ENCODE peak calls at places on chromosome 15, in four cellular contexts. V is breast epithelium, U is sigmoid colon, H is stomach. Q is an unnamed sample.

GRCh38 chr15:88484781-88485246 is 17.3 kb downstream of the MRPS11 start:
- DNase-seq in V (no peak), U (no peak), H (no peak), Q (no peak)

GRCh38 chr15:46304320-46304719 is 669.5 kb downstream of the SQOR start:
- DNase-seq in V (no peak), U (no peak), H (no peak), Q (no peak)

GRCh38 chr15:97692317-97693015 is 268.0 kb upstream of the ARRDC4 start:
- DNase-seq in V (no peak), U (no peak), H (no peak), Q (no peak)

GRCh38 chr15:63107895-63108546 is 13.6 kb upstream of the LACTB start:
- DNase-seq in V (no peak), U (no peak), H (no peak), Q (no peak)

GRCh38 chr15:63973212-63974009 is 72.9 kb downstream of the DAPK2 start:
- DNase-seq in V (no peak), U (no peak), H (no peak), Q (no peak)

GRCh38 chr15:62895905-62896316 is 146.6 kb upstream of the TPM1 start:
- DNase-seq in V (no peak), U (no peak), H (no peak), Q (no peak)

GRCh38 chr15:101088311-101088710 is 163.5 kb downstream of the CHSY1 start:
- DNase-seq in V (no peak), U (no peak), H (no peak), Q (no peak)

GRCh38 chr15:101104186-101104585 is 147.7 kb downstream of the CHSY1 start:
- DNase-seq in V (no peak), U (no peak), H (no peak), Q (no peak)

GRCh38 chr15:41940441-41940857 is 31.9 kb downstream of the EHD4 start:
- DNase-seq in V (no peak), U (no peak), H (no peak), Q (no peak)

GRCh38 chr15:70806992-70807712 is 43.8 kb upstream of the UACA start:
- DNase-seq in V (no peak), U (peak), H (peak), Q (no peak)

GRCh38 chr15:64070965-64071851 is 22.4 kb downstream of the CIAO2A start:
- DNase-seq in V (no peak), U (peak), H (peak), Q (no peak)

GRCh38 chr15:98799991-98800390 is 151.7 kb downstream of the IGF1R start:
- DNase-seq in V (no peak), U (no peak), H (no peak), Q (no peak)

GRCh38 chr15:88083828-88084760 is 172.4 kb downstream of the NTRK3 start:
- DNase-seq in V (no peak), U (no peak), H (no peak), Q (no peak)

GRCh38 chr15:41483115-41483514 is 10.6 kb upstream of the ITPKA start:
- DNase-seq in V (no peak), U (no peak), H (no peak), Q (no peak)

GRCh38 chr15:32704343-32705076 is 13.3 kb upstream of the GREM1 start:
- DNase-seq in V (no peak), U (no peak), H (no peak), Q (no peak)

GRCh38 chr15:83106994-83107840 is at the start of gene TM6SF1:
- DNase-seq in V (no peak), U (no peak), H (no peak), Q (no peak)

GRCh38 chr15:36970522-36970921 is 129.8 kb downstream of the MEIS2 start:
- DNase-seq in V (no peak), U (no peak), H (no peak), Q (no peak)

GRCh38 chr15:96243701-96244100 is 86.8 kb upstream of the NR2F2 start:
- DNase-seq in V (no peak), U (no peak), H (no peak), Q (no peak)

GRCh38 chr15:29968099-29968892 is 114.5 kb upstream of the GOLGA8J start:
- DNase-seq in V (no peak), U (no peak), H (no peak), Q (no peak)

GRCh38 chr15:86064326-86064725 is 15.3 kb upstream of the AGBL1 start:
- DNase-seq in V (no peak), U (no peak), H (no peak), Q (peak)

GRCh38 chr15:86060614-86061125 is 19.0 kb upstream of the AGBL1 start:
- DNase-seq in V (no peak), U (peak), H (no peak), Q (peak)

GRCh38 chr15:86063328-86064180 is 16.1 kb upstream of the AGBL1 start:
- DNase-seq in V (no peak), U (no peak), H (no peak), Q (peak)

GRCh38 chr15:86061581-86061980 is 18.1 kb upstream of the AGBL1 start:
- DNase-seq in V (no peak), U (no peak), H (no peak), Q (peak)

GRCh38 chr15:86062646-86063193 is 17.0 kb upstream of the AGBL1 start:
- DNase-seq in V (no peak), U (no peak), H (no peak), Q (peak)
- TF ChIP-seq POLR2AphosphoS5 in V (no peak), U (no peak), H (no peak), Q (no peak)

GRCh38 chr15:90765489-90765888 is 48.3 kb downstream of the BLM start:
- DNase-seq in V (no peak), U (no peak), H (no peak), Q (no peak)

GRCh38 chr15:90763700-90764099 is 46.6 kb downstream of the BLM start:
- DNase-seq in V (no peak), U (no peak), H (no peak), Q (no peak)

GRCh38 chr15:90760661-90761232 is 43.6 kb downstream of the BLM start:
- DNase-seq in V (no peak), U (no peak), H (no peak), Q (no peak)

GRCh38 chr15:90761629-90762028 is 44.5 kb downstream of the BLM start:
- DNase-seq in V (no peak), U (no peak), H (no peak), Q (no peak)

DNA sequence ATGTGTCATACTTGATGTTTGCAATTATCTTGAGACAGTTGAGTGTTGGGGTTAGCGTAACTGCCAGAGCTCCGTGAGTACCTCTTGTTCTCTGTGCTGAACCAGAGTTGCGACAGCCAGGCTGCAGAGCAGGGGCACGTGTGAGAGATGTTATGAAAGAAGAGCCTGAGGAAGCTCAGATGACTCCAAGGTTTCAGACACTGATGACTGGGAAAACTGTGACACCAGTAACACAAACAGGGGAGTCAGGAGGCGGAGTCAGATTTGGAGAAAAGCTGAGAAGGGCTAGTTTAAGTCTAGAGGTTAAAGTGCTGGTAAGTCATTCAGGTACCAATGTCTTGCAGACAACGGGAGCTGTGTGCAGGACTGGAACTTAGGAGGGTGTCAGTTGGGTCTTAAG is 45.0 kb downstream of the BLM start:
- DNase-seq in V (no peak), U (peak), H (peak), Q (no peak)
- TF ChIP-seq POLR2AphosphoS5 in V (peak), U (no peak), H (peak), Q (peak)

GRCh38 chr15:43793647-43794046 is 1.5 kb downstream of the SERF2 start:
- DNase-seq in V (no peak), U (no peak), H (no peak), Q (no peak)

GRCh38 chr15:43795197-43795596 is 3.1 kb downstream of the SERF2 start:
- DNase-seq in V (no peak), U (no peak), H (no peak), Q (no peak)

GRCh38 chr15:43791993-43792760 is at the start of gene SERF2:
- DNase-seq in V (peak), U (peak), H (peak), Q (peak)

GRCh38 chr15:43794269-43795037 is 2.3 kb downstream of the SERF2 start:
- DNase-seq in V (no peak), U (no peak), H (no peak), Q (no peak)

GRCh38 chr15:43792761-43793493 is 807 bp downstream of the SERF2 start:
- DNase-seq in V (no peak), U (no peak), H (no peak), Q (no peak)
- TF ChIP-seq POLR2AphosphoS5 in V (no peak), U (no peak), H (peak), Q (no peak)

DNA sequence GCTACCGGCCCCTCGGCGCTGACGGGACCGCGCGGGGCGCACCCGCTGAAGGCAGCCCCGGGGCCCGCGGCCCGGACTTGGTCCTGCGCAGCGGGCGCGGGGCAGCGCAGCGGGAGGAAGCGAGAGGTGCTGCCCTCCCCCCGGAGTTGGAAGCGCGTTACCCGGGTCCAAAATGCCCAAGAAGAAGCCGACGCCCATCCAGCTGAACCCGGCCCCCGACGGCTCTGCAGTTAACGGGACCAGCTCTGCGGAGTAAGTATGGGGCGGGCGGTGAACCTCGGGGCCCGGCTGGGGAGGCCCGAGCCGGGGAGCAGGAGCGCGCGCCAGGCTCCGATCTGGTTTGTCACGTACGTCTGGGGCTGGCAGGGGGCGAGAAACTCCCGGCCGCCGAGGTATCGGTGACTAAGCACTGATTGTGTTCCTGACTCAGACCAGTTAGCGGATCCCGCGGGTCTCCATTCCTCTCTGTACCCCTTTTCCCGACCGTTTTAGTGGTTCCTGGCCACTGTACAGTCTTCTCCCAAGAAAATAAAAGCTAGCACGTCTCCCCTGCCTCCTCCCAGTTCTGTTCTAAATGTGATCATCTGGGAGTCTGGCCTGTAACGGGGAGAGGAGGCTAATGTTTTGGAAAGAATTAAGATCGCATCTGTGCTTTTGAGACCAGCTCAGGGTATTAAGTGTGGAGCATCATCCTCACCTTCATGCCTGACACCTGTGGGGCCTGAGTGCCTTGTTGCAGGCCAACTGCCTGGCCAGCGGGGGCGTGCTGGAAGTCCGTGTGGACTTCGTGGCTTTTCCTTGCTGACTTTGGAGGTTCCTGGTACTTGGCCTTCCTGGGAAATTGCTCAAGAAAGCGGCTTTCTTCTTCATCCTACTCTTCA is 704 bp downstream of the MAP2K1 start:
- DNase-seq in V (peak), U (peak), H (peak), Q (peak)
- TF ChIP-seq POLR2AphosphoS5 in V (no peak), U (no peak), H (no peak), Q (no peak)

GRCh38 chr15:48978638-48979037 is 14.9 kb upstream of the SHC4 start:
- DNase-seq in V (no peak), U (no peak), H (no peak), Q (peak)

GRCh38 chr15:48974865-48975264 is 11.1 kb upstream of the SHC4 start:
- DNase-seq in V (no peak), U (no peak), H (no peak), Q (no peak)

GRCh38 chr15:48976444-48977088 is 12.8 kb upstream of the SHC4 start:
- DNase-seq in V (no peak), U (no peak), H (no peak), Q (peak)

GRCh38 chr15:48972750-48973503 is 9.2 kb upstream of the SHC4 start:
- DNase-seq in V (no peak), U (no peak), H (no peak), Q (peak)

GRCh38 chr15:48975713-48976419 is 12.1 kb upstream of the SHC4 start:
- DNase-seq in V (peak), U (peak), H (peak), Q (peak)
- TF ChIP-seq POLR2AphosphoS5 in V (no peak), U (peak), H (no peak), Q (peak)

GRCh38 chr15:67087507-67088172 is 22.2 kb downstream of the SMAD3 start:
- DNase-seq in V (no peak), U (no peak), H (no peak), Q (no peak)
- TF ChIP-seq POLR2AphosphoS5 in V (no peak), U (no peak), H (no peak), Q (no peak)

DNA sequence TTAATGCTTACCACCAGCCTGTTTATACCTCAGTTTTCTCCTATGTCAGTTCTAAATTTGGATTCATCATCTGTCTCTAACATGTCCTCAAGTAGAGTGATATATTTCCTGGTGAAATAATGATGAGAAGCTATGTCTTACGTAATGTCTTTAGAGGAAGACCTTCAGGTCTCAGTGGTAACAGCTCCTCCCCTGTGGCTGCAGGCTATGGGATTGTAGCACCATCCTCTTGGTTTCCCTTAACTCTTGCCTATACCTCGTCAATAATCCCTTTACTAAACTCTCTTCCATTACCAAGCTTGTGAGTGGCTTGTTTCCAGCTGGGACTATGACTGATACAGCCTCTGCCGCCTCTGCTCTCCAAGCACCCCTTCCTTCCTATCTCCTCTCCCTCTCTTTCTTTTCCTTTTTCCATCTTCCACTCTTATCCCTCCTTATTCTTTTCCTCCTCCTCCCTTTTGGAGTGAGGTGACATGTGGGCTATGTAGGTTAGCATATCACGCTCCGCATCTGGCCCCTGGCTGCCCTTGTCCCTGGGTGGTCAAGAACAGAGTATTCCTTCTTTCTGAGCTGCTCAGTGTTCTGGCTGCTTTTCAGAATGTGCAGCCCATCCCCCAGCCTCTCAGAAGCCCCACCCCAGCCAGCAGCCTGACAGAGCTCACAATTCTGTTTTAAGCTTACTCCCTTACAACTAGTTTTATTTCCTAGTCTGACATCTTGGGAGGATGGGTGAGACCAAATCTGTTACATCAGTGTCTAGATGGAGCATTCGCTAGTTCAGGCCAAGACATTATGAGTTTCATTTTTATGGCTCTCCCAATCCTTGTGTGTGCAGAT is 74.9 kb upstream of the RNU6-1 start:
- DNase-seq in V (no peak), U (peak), H (peak), Q (peak)
- TF ChIP-seq POLR2AphosphoS5 in V (no peak), U (peak), H (peak), Q (peak)

GRCh38 chr15:52803543-52804306 is 13.6 kb upstream of the ONECUT1 start:
- DNase-seq in V (no peak), U (no peak), H (no peak), Q (no peak)
- TF ChIP-seq POLR2AphosphoS5 in V (no peak), U (no peak), H (no peak), Q (no peak)

GRCh38 chr15:92832992-92833438 is 67.1 kb upstream of the CHD2 start:
- DNase-seq in V (no peak), U (no peak), H (no peak), Q (no peak)
- TF ChIP-seq POLR2AphosphoS5 in V (no peak), U (no peak), H (no peak), Q (no peak)

GRCh38 chr15:52672661-52673060 is 6.5 kb downstream of the ATOSA start:
- DNase-seq in V (no peak), U (no peak), H (no peak), Q (no peak)

GRCh38 chr15:52674831-52675230 is 4.4 kb downstream of the ATOSA start:
- DNase-seq in V (no peak), U (no peak), H (no peak), Q (no peak)

GRCh38 chr15:52670087-52670486 is 9.1 kb downstream of the ATOSA start:
- DNase-seq in V (no peak), U (no peak), H (no peak), Q (no peak)

GRCh38 chr15:52673734-52674133 is 5.5 kb downstream of the ATOSA start:
- DNase-seq in V (no peak), U (no peak), H (no peak), Q (no peak)

DNA sequence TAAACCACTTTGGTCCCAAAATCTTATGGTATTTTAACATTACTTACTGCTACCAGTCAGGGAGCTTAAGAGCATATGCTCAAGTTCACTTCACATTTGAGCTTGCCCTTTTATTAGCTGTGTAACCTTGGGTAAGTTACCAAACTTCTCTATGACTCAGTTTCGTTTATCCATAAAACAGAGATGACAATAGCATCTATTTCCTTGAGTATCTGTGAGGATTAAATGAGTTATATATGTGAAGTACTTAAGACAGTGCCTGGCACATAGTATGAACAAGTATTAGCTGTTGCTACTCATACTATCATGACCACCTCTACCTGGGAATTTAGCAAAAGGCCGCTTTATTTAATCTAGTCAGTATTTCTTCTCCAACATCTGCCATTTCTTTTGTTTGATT is 5.9 kb downstream of the ATOSA start:
- DNase-seq in V (no peak), U (no peak), H (no peak), Q (no peak)
- TF ChIP-seq POLR2AphosphoS5 in V (no peak), U (no peak), H (no peak), Q (no peak)